ENCODE peak calls at places on chromosome 22, in four cellular contexts. One of them, this sample, is unnamed.

GRCh38 chr22:17777005-17777716 is 2.9 kb upstream of the BID start:
- DNase-seq in gastrocnemius medialis: no peak
- DNase-seq in left ventricle myocardium inferior: no peak
- DNase-seq in stimulated activated CD4-positive, alpha-beta T cell treated with anti-CD3 and anti-CD28 coated beads, Interleukin-2, amount 100 ng/mL, for 48 hours: peak; percentile 52
- DNase-seq in this sample: no peak

GRCh38 chr22:24331468-24332440 is 61.1 kb downstream of the SPECC1L start:
- DNase-seq in left ventricle myocardium inferior: no peak
- DNase-seq in stimulated activated CD4-positive, alpha-beta T cell treated with anti-CD3 and anti-CD28 coated beads, Interleukin-2, amount 100 ng/mL, for 48 hours: no peak
- DNase-seq in gastrocnemius medialis: no peak
- DNase-seq in this sample: no peak

GRCh38 chr22:23912293-23912903 is 18.2 kb downstream of the MIF start:
- DNase-seq in left ventricle myocardium inferior: no peak
- DNase-seq in gastrocnemius medialis: no peak
- DNase-seq in stimulated activated CD4-positive, alpha-beta T cell treated with anti-CD3 and anti-CD28 coated beads, Interleukin-2, amount 100 ng/mL, for 48 hours: no peak
- DNase-seq in this sample: no peak

GRCh38 chr22:38218661-38219331 is 17.0 kb downstream of the MAFF start:
- DNase-seq in gastrocnemius medialis: peak; percentile 49
- DNase-seq in left ventricle myocardium inferior: peak; percentile 70
- DNase-seq in stimulated activated CD4-positive, alpha-beta T cell treated with anti-CD3 and anti-CD28 coated beads, Interleukin-2, amount 100 ng/mL, for 48 hours: peak; percentile 50
- DNase-seq in this sample: peak; percentile 63

GRCh38 chr22:32793604-32794003 is 7.9 kb upstream of the TIMP3 start:
- DNase-seq in gastrocnemius medialis: no peak
- DNase-seq in left ventricle myocardium inferior: no peak
- DNase-seq in stimulated activated CD4-positive, alpha-beta T cell treated with anti-CD3 and anti-CD28 coated beads, Interleukin-2, amount 100 ng/mL, for 48 hours: no peak
- DNase-seq in this sample: no peak

GRCh38 chr22:17334054-17334453 is 35.2 kb upstream of the CECR2 start:
- DNase-seq in left ventricle myocardium inferior: no peak
- DNase-seq in stimulated activated CD4-positive, alpha-beta T cell treated with anti-CD3 and anti-CD28 coated beads, Interleukin-2, amount 100 ng/mL, for 48 hours: no peak
- DNase-seq in gastrocnemius medialis: no peak
- DNase-seq in this sample: no peak

GRCh38 chr22:29727248-29727551 is 7.4 kb downstream of the CABP7 start:
- DNase-seq in left ventricle myocardium inferior: peak; percentile 37
- DNase-seq in gastrocnemius medialis: no peak
- DNase-seq in stimulated activated CD4-positive, alpha-beta T cell treated with anti-CD3 and anti-CD28 coated beads, Interleukin-2, amount 100 ng/mL, for 48 hours: no peak
- DNase-seq in this sample: peak; percentile 20

GRCh38 chr22:30717331-30717921 is 22.8 kb downstream of the OSBP2 start:
- DNase-seq in stimulated activated CD4-positive, alpha-beta T cell treated with anti-CD3 and anti-CD28 coated beads, Interleukin-2, amount 100 ng/mL, for 48 hours: no peak
- DNase-seq in left ventricle myocardium inferior: no peak
- DNase-seq in gastrocnemius medialis: no peak
- DNase-seq in this sample: no peak

GRCh38 chr22:28414017-28414416 is 265.6 kb downstream of the TTC28 start:
- DNase-seq in gastrocnemius medialis: no peak
- DNase-seq in left ventricle myocardium inferior: no peak
- DNase-seq in stimulated activated CD4-positive, alpha-beta T cell treated with anti-CD3 and anti-CD28 coated beads, Interleukin-2, amount 100 ng/mL, for 48 hours: no peak
- DNase-seq in this sample: no peak

GRCh38 chr22:23062616-23063538 is 7.4 kb upstream of the GNAZ start:
- DNase-seq in left ventricle myocardium inferior: no peak
- DNase-seq in gastrocnemius medialis: no peak
- DNase-seq in stimulated activated CD4-positive, alpha-beta T cell treated with anti-CD3 and anti-CD28 coated beads, Interleukin-2, amount 100 ng/mL, for 48 hours: no peak
- DNase-seq in this sample: no peak

GRCh38 chr22:38843201-38843715 is 570 bp downstream of the NPTXR start:
- DNase-seq in left ventricle myocardium inferior: peak; percentile 41
- DNase-seq in gastrocnemius medialis: no peak
- DNase-seq in stimulated activated CD4-positive, alpha-beta T cell treated with anti-CD3 and anti-CD28 coated beads, Interleukin-2, amount 100 ng/mL, for 48 hours: peak; percentile 43
- DNase-seq in this sample: peak; percentile 81

GRCh38 chr22:43493297-43493696 is 81.5 kb downstream of the MPPED1 start:
- DNase-seq in stimulated activated CD4-positive, alpha-beta T cell treated with anti-CD3 and anti-CD28 coated beads, Interleukin-2, amount 100 ng/mL, for 48 hours: no peak
- DNase-seq in gastrocnemius medialis: no peak
- DNase-seq in left ventricle myocardium inferior: no peak
- DNase-seq in this sample: no peak

GRCh38 chr22:29700206-29700948 is 19.4 kb upstream of the CABP7 start:
- DNase-seq in left ventricle myocardium inferior: no peak
- DNase-seq in gastrocnemius medialis: no peak
- DNase-seq in stimulated activated CD4-positive, alpha-beta T cell treated with anti-CD3 and anti-CD28 coated beads, Interleukin-2, amount 100 ng/mL, for 48 hours: no peak
- DNase-seq in this sample: no peak

GRCh38 chr22:41899992-41900651 is 14.8 kb downstream of the SHISA8 start:
- DNase-seq in left ventricle myocardium inferior: peak; percentile 53
- DNase-seq in gastrocnemius medialis: peak; percentile 56
- DNase-seq in stimulated activated CD4-positive, alpha-beta T cell treated with anti-CD3 and anti-CD28 coated beads, Interleukin-2, amount 100 ng/mL, for 48 hours: no peak
- DNase-seq in this sample: no peak

GRCh38 chr22:20589614-20590476 is 82.4 kb downstream of the MED15 start:
- DNase-seq in left ventricle myocardium inferior: no peak
- DNase-seq in gastrocnemius medialis: no peak
- DNase-seq in stimulated activated CD4-positive, alpha-beta T cell treated with anti-CD3 and anti-CD28 coated beads, Interleukin-2, amount 100 ng/mL, for 48 hours: no peak
- DNase-seq in this sample: no peak

GRCh38 chr22:39731881-39732555 is 161.5 kb downstream of the CACNA1I start:
- DNase-seq in stimulated activated CD4-positive, alpha-beta T cell treated with anti-CD3 and anti-CD28 coated beads, Interleukin-2, amount 100 ng/mL, for 48 hours: no peak
- DNase-seq in left ventricle myocardium inferior: no peak
- DNase-seq in gastrocnemius medialis: no peak
- DNase-seq in this sample: no peak

GRCh38 chr22:24101966-24102365 is 79.3 kb upstream of the SUSD2 start:
- DNase-seq in left ventricle myocardium inferior: no peak
- DNase-seq in stimulated activated CD4-positive, alpha-beta T cell treated with anti-CD3 and anti-CD28 coated beads, Interleukin-2, amount 100 ng/mL, for 48 hours: no peak
- DNase-seq in gastrocnemius medialis: no peak
- DNase-seq in this sample: no peak

GRCh38 chr22:19783531-19784395 is 23.2 kb downstream of the TBX1 start:
- DNase-seq in left ventricle myocardium inferior: no peak
- DNase-seq in stimulated activated CD4-positive, alpha-beta T cell treated with anti-CD3 and anti-CD28 coated beads, Interleukin-2, amount 100 ng/mL, for 48 hours: no peak
- DNase-seq in gastrocnemius medialis: no peak
- DNase-seq in this sample: no peak

GRCh38 chr22:42997577-42997976 is 17.4 kb downstream of the PACSIN2 start:
- DNase-seq in left ventricle myocardium inferior: no peak
- DNase-seq in gastrocnemius medialis: no peak
- DNase-seq in stimulated activated CD4-positive, alpha-beta T cell treated with anti-CD3 and anti-CD28 coated beads, Interleukin-2, amount 100 ng/mL, for 48 hours: no peak
- DNase-seq in this sample: no peak

GRCh38 chr22:30365891-30366290 is 9.1 kb downstream of the CCDC157 start:
- DNase-seq in stimulated activated CD4-positive, alpha-beta T cell treated with anti-CD3 and anti-CD28 coated beads, Interleukin-2, amount 100 ng/mL, for 48 hours: no peak
- DNase-seq in gastrocnemius medialis: no peak
- DNase-seq in left ventricle myocardium inferior: no peak
- DNase-seq in this sample: no peak

GRCh38 chr22:29022101-29022817 is 39.4 kb downstream of the C22orf31 start:
- DNase-seq in gastrocnemius medialis: no peak
- DNase-seq in stimulated activated CD4-positive, alpha-beta T cell treated with anti-CD3 and anti-CD28 coated beads, Interleukin-2, amount 100 ng/mL, for 48 hours: no peak
- DNase-seq in left ventricle myocardium inferior: no peak
- DNase-seq in this sample: no peak

GRCh38 chr22:48742556-48743343 is 1084.9 kb downstream of the BRD1 start:
- DNase-seq in left ventricle myocardium inferior: no peak
- DNase-seq in gastrocnemius medialis: no peak
- DNase-seq in stimulated activated CD4-positive, alpha-beta T cell treated with anti-CD3 and anti-CD28 coated beads, Interleukin-2, amount 100 ng/mL, for 48 hours: no peak
- DNase-seq in this sample: no peak

GRCh38 chr22:46355369-46355995 is 20.0 kb downstream of the TRMU start:
- DNase-seq in left ventricle myocardium inferior: peak; percentile 65
- DNase-seq in gastrocnemius medialis: no peak
- DNase-seq in stimulated activated CD4-positive, alpha-beta T cell treated with anti-CD3 and anti-CD28 coated beads, Interleukin-2, amount 100 ng/mL, for 48 hours: peak; percentile 58
- DNase-seq in this sample: peak; percentile 88